ENCODE peak calls at places on chromosomes 3 and 15, in ten cellular contexts. B, U, E, X, A, C, D, O, R and M are unnamed samples.

GRCh38 chr15:90637693-90638092 is 79.5 kb upstream of the BLM start:
- DNase-seq in B (no peak), U (no peak), E (no peak), X (no peak), A (no peak), C (no peak), D (no peak), O (no peak), R (no peak), M (no peak)

GRCh38 chr15:71780349-71780976 is 29.9 kb upstream of the NR2E3 start:
- DNase-seq in B (no peak), U (peak; percentile 11), E (peak; percentile 56), X (no peak), A (no peak), C (no peak), D (peak; percentile 12), O (peak; percentile 75), R (no peak), M (peak; percentile 23)

GRCh38 chr15:77035584-77035983 is 35.3 kb downstream of the TSPAN3 start:
- DNase-seq in B (no peak), U (no peak), E (no peak), X (no peak), A (no peak), C (no peak), D (no peak), O (no peak), R (no peak), M (no peak)

GRCh38 chr3:51311055-51311454 is 74.0 kb upstream of the MANF start:
- DNase-seq in B (no peak), U (no peak), E (peak; percentile 43), X (no peak), A (no peak), C (no peak), D (no peak), O (peak; percentile 51), R (no peak), M (peak; percentile 18)

GRCh38 chr3:194736896-194737600 is 51.4 kb downstream of the FAM43A start:
- DNase-seq in B (no peak), U (no peak), E (no peak), X (no peak), A (no peak), C (no peak), D (no peak), O (no peak), R (no peak), M (no peak)

GRCh38 chr15:78938608-78939488 is 6.0 kb downstream of the CTSH start:
- DNase-seq in B (no peak), U (no peak), E (no peak), X (no peak), A (no peak), C (no peak), D (no peak), O (no peak), R (no peak), M (no peak)

GRCh38 chr3:2657971-2658370 is 452.2 kb downstream of the IL5RA start:
- DNase-seq in B (no peak), U (no peak), E (no peak), X (no peak), A (no peak), C (no peak), D (no peak), O (no peak), R (no peak), M (no peak)

GRCh38 chr15:30922469-30923311 is 19.0 kb downstream of the FAN1 start:
- DNase-seq in B (peak; percentile 44), U (no peak), E (peak; percentile 81), X (no peak), A (no peak), C (no peak), D (no peak), O (no peak), R (peak; percentile 39), M (peak; percentile 69)

GRCh38 chr3:181609156-181609767 is 102.5 kb upstream of the SOX2 start:
- DNase-seq in B (no peak), U (no peak), E (no peak), X (no peak), A (no peak), C (no peak), D (no peak), O (no peak), R (no peak), M (no peak)

GRCh38 chr3:126952983-126953660 is 29.8 kb upstream of the PLXNA1 start:
- DNase-seq in B (no peak), U (no peak), E (no peak), X (no peak), A (no peak), C (no peak), D (no peak), O (no peak), R (no peak), M (no peak)

GRCh38 chr3:84292113-84292512 is 666.7 kb upstream of the CADM2 start:
- DNase-seq in B (no peak), U (no peak), E (no peak), X (no peak), A (no peak), C (no peak), D (no peak), O (no peak), R (no peak), M (no peak)

GRCh38 chr3:76715426-76715825 is 324.5 kb upstream of the ROBO2 start:
- DNase-seq in B (no peak), U (no peak), E (no peak), X (no peak), A (no peak), C (no peak), D (no peak), O (no peak), R (no peak), M (no peak)

GRCh38 chr3:142275856-142276255 is 50.5 kb upstream of the GK5 start:
- DNase-seq in B (peak; percentile 85), U (no peak), E (peak; percentile 55), X (no peak), A (no peak), C (no peak), D (no peak), O (peak; percentile 68), R (no peak), M (peak; percentile 77)

GRCh38 chr15:79099692-79100091 is 9.1 kb upstream of the RASGRF1 start:
- DNase-seq in B (no peak), U (no peak), E (peak; percentile 19), X (no peak), A (no peak), C (no peak), D (no peak), O (no peak), R (no peak), M (no peak)